ENCODE peak calls at places on chromosome 6, in four cellular contexts. F is AG10803; T is activated CD4-positive, alpha-beta T cell treated with anti-CD3 and anti-CD28 coated beads, Interleukin-2, amount 50 U/mL, for 1 hour; K is naive thymus-derived CD4-positive, alpha-beta T cell. I is an unnamed sample.

GRCh38 chr6:84515082-84515481 is 249.3 kb downstream of the TBX18 start:
- DNase-seq in F (no peak), K (no peak), T (no peak), I (no peak)

GRCh38 chr6:21603516-21603952 is 10.0 kb downstream of the SOX4 start:
- DNase-seq in T (no peak), F (no peak), K (no peak), I (no peak)

GRCh38 chr6:79762370-79762769 is 131.2 kb downstream of the SH3BGRL2 start:
- DNase-seq in K (no peak), T (no peak), F (no peak), I (peak; percentile 21)

GRCh38 chr6:8195040-8195713 is 92.8 kb upstream of the EEF1E1 start:
- DNase-seq in F (no peak), K (no peak), T (no peak), I (peak; percentile 39)

GRCh38 chr6:5103250-5103649 is 18.1 kb downstream of the PPP1R3G start:
- DNase-seq in T (no peak), K (no peak), F (no peak), I (no peak)

GRCh38 chr6:166423051-166423745 is 40.5 kb upstream of the MPC1 start:
- DNase-seq in K (no peak), T (no peak), F (no peak), I (no peak)

GRCh38 chr6:152351742-152352141 is 285.4 kb downstream of the SYNE1 start:
- DNase-seq in F (no peak), K (no peak), T (no peak), I (no peak)

GRCh38 chr6:18148304-18149025 is 6.4 kb downstream of the TPMT start:
- DNase-seq in K (no peak), T (no peak), F (peak; percentile 95), I (no peak)

GRCh38 chr6:116251568-116252384 is 2.1 kb downstream of the TSPYL4 start:
- DNase-seq in T (no peak), K (no peak), F (peak; percentile 95), I (no peak)

GRCh38 chr6:3808759-3809514 is 40.2 kb upstream of the FAM50B start:
- DNase-seq in F (peak; percentile 96), K (no peak), T (no peak), I (no peak)

GRCh38 chr6:161884782-161885181 is 610.9 kb upstream of the AGPAT4 start:
- DNase-seq in T (no peak), F (no peak), K (no peak), I (no peak)

GRCh38 chr6:116779569-116780164 is 14.1 kb upstream of the FAM162B start:
- DNase-seq in F (peak; percentile 36), K (no peak), T (no peak), I (no peak)

GRCh38 chr6:139863356-139863755 is 488.9 kb upstream of the CITED2 start:
- DNase-seq in T (no peak), F (peak; percentile 73), K (no peak), I (no peak)

GRCh38 chr6:76703786-76704185 is 631.3 kb upstream of the IMPG1 start:
- DNase-seq in K (no peak), F (no peak), T (no peak), I (no peak)

GRCh38 chr6:146290589-146290901 is 253.1 kb upstream of the RAB32 start:
- DNase-seq in F (no peak), K (no peak), T (no peak), I (no peak)

GRCh38 chr6:142820336-142821016 is 124.5 kb downstream of the HIVEP2 start:
- DNase-seq in T (no peak), F (no peak), K (no peak), I (no peak)

GRCh38 chr6:128246472-128246871 is 273.9 kb downstream of the PTPRK start:
- DNase-seq in K (no peak), F (no peak), T (no peak), I (peak; percentile 71)

GRCh38 chr6:34484899-34485298 is 19.0 kb downstream of the PACSIN1 start:
- DNase-seq in T (peak; percentile 46), K (no peak), F (no peak), I (no peak)

GRCh38 chr6:23329091-23329490 is 759.7 kb downstream of the HDGFL1 start:
- DNase-seq in T (no peak), F (no peak), K (no peak), I (no peak)

GRCh38 chr6:111573892-111574800 is 31.5 kb downstream of the TRAF3IP2 start:
- DNase-seq in K (no peak), F (peak; percentile 95), T (no peak), I (no peak)

GRCh38 chr6:129895692-129896091 is 34.6 kb upstream of the TMEM244 start:
- DNase-seq in K (no peak), F (peak; percentile 25), T (no peak), I (no peak)

GRCh38 chr6:52650946-52651345 is 20.0 kb upstream of the TMEM14A start:
- DNase-seq in F (peak; percentile 42), T (no peak), K (no peak), I (no peak)

GRCh38 chr6:11769244-11769643 is 9.4 kb downstream of the ADTRP start:
- DNase-seq in T (no peak), K (no peak), F (no peak), I (no peak)

GRCh38 chr6:81881660-81882059 is 129.2 kb upstream of the TENT5A start:
- DNase-seq in K (no peak), F (no peak), T (no peak), I (no peak)

GRCh38 chr6:153131037-153131981 is at the start of gene RGS17:
- DNase-seq in K (no peak), T (no peak), F (peak; percentile 61), I (peak; percentile 79)

GRCh38 chr6:149918151-149918905 is 4.6 kb downstream of the RAET1G start:
- DNase-seq in K (no peak), T (no peak), F (no peak), I (no peak)

I was measured in WERI-Rb-1.